ENCODE peak calls at places on chromosomes 5 and 9, in ten cellular contexts. C, U, J, V, K, N, Q, O, A and X are unnamed samples.

GRCh38 chr9:69554945-69555344 is 117.2 kb downstream of the APBA1 start:
- DNase-seq in C (no peak), U (no peak), J (no peak), V (no peak), K (peak), N (no peak), Q (peak), O (no peak), A (no peak), X (peak)

GRCh38 chr9:112711050-112711689 is 6.7 kb downstream of the INIP start:
- DNase-seq in C (no peak), U (no peak), J (no peak), V (no peak), K (peak), N (no peak), Q (no peak), O (no peak), A (no peak), X (no peak)

GRCh38 chr5:143106175-143106574 is 297.3 kb downstream of the NR3C1 start:
- DNase-seq in C (no peak), U (no peak), J (no peak), V (no peak), K (peak), N (no peak), Q (no peak), O (no peak), A (no peak), X (no peak)

GRCh38 chr9:126205260-126205659 is 121.4 kb upstream of the MVB12B start:
- DNase-seq in C (no peak), U (no peak), J (no peak), V (no peak), K (no peak), N (no peak), Q (no peak), O (no peak), A (no peak), X (no peak)

GRCh38 chr9:68739631-68740174 is 34.7 kb downstream of the PIP5K1B start:
- DNase-seq in C (no peak), U (no peak), J (no peak), V (no peak), K (peak), N (no peak), Q (no peak), O (no peak), A (peak), X (no peak)

GRCh38 chr9:36289836-36290435 is 31.7 kb upstream of the GNE start:
- DNase-seq in C (no peak), U (no peak), J (no peak), V (no peak), K (no peak), N (no peak), Q (no peak), O (no peak), A (no peak), X (no peak)

GRCh38 chr5:40041452-40041851 is 616.7 kb upstream of the DAB2 start:
- DNase-seq in C (no peak), U (no peak), J (no peak), V (no peak), K (no peak), N (no peak), Q (no peak), O (no peak), A (no peak), X (no peak)

GRCh38 chr9:130824616-130825015 is 10.4 kb upstream of the ABL1 start:
- DNase-seq in C (no peak), U (no peak), J (no peak), V (no peak), K (no peak), N (no peak), Q (no peak), O (no peak), A (no peak), X (no peak)

GRCh38 chr9:10434412-10434811 is 178.4 kb downstream of the PTPRD start:
- DNase-seq in C (no peak), U (no peak), J (no peak), V (no peak), K (no peak), N (no peak), Q (no peak), O (no peak), A (no peak), X (no peak)

GRCh38 chr9:123353041-123353440 is 3.0 kb upstream of the CRB2 start:
- DNase-seq in C (no peak), U (no peak), J (no peak), V (no peak), K (no peak), N (no peak), Q (no peak), O (no peak), A (no peak), X (no peak)

GRCh38 chr9:12930906-12931305 is 156.1 kb downstream of the LURAP1L start:
- DNase-seq in C (no peak), U (no peak), J (no peak), V (no peak), K (no peak), N (no peak), Q (no peak), O (no peak), A (no peak), X (no peak)

GRCh38 chr9:132049323-132049882 is 30.3 kb downstream of the MED27 start:
- DNase-seq in C (no peak), U (no peak), J (no peak), V (no peak), K (no peak), N (no peak), Q (no peak), O (no peak), A (no peak), X (no peak)

GRCh38 chr5:145687943-145688342 is 147.2 kb downstream of the PRELID2 start:
- DNase-seq in C (no peak), U (no peak), J (no peak), V (no peak), K (no peak), N (no peak), Q (no peak), O (no peak), A (no peak), X (no peak)

GRCh38 chr9:137168907-137169763 is 716 bp downstream of the LRRC26 start:
- DNase-seq in C (no peak), U (no peak), J (peak), V (no peak), K (peak), N (no peak), Q (no peak), O (peak), A (peak), X (no peak)

GRCh38 chr5:181069767-181070491 is 29.9 kb downstream of the BTNL9 start:
- DNase-seq in C (no peak), U (no peak), J (no peak), V (no peak), K (no peak), N (no peak), Q (no peak), O (no peak), A (no peak), X (no peak)

GRCh38 chr9:81431662-81432061 is 257.7 kb downstream of the TLE1 start:
- DNase-seq in C (no peak), U (no peak), J (no peak), V (no peak), K (no peak), N (no peak), Q (peak), O (no peak), A (no peak), X (no peak)

GRCh38 chr9:127847155-127847463 is 7.3 kb downstream of the ENG start:
- DNase-seq in C (no peak), U (no peak), J (no peak), V (no peak), K (no peak), N (no peak), Q (no peak), O (no peak), A (no peak), X (no peak)

GRCh38 chr9:117412841-117413240 is 2.0 kb downstream of the ASTN2 start:
- DNase-seq in C (no peak), U (no peak), J (peak), V (no peak), K (no peak), N (no peak), Q (no peak), O (no peak), A (no peak), X (no peak)

GRCh38 chr5:52875827-52876226 is 88.1 kb downstream of the ITGA1 start:
- DNase-seq in C (no peak), U (no peak), J (no peak), V (no peak), K (peak), N (no peak), Q (no peak), O (no peak), A (no peak), X (no peak)

GRCh38 chr9:34634551-34634945 is 3.0 kb downstream of the SIGMAR1 start:
- DNase-seq in C (no peak), U (no peak), J (no peak), V (no peak), K (no peak), N (no peak), Q (no peak), O (no peak), A (no peak), X (no peak)

GRCh38 chr9:33884856-33885701 is 68.1 kb downstream of the UBE2R2 start:
- DNase-seq in C (no peak), U (no peak), J (peak), V (no peak), K (peak), N (no peak), Q (no peak), O (no peak), A (no peak), X (peak)

GRCh38 chr9:133116346-133117231 is 4.5 kb downstream of the RALGDS start:
- DNase-seq in C (no peak), U (peak), J (no peak), V (no peak), K (no peak), N (no peak), Q (no peak), O (no peak), A (no peak), X (no peak)

GRCh38 chr5:149459891-149460290 is 80.8 kb upstream of the IL17B start:
- DNase-seq in C (no peak), U (no peak), J (no peak), V (no peak), K (no peak), N (no peak), Q (no peak), O (no peak), A (no peak), X (no peak)

GRCh38 chr5:62115009-62115408 is 191.0 kb upstream of the KIF2A start:
- DNase-seq in C (no peak), U (no peak), J (no peak), V (no peak), K (no peak), N (no peak), Q (no peak), O (no peak), A (no peak), X (no peak)

GRCh38 chr9:34746526-34746925 is 36.6 kb upstream of the CCL21 start:
- DNase-seq in C (no peak), U (no peak), J (no peak), V (no peak), K (peak), N (no peak), Q (no peak), O (no peak), A (no peak), X (no peak)

GRCh38 chr5:71778678-71779276 is 59.7 kb downstream of the CARTPT start:
- DNase-seq in C (no peak), U (no peak), J (peak), V (no peak), K (peak), N (no peak), Q (no peak), O (no peak), A (no peak), X (no peak)

GRCh38 chr5:1655496-1656270 is 131.9 kb upstream of the LPCAT1 start:
- DNase-seq in C (peak), U (no peak), J (no peak), V (no peak), K (no peak), N (no peak), Q (no peak), O (no peak), A (no peak), X (no peak)

GRCh38 chr5:37860206-37860605 is 20.4 kb upstream of the GDNF start:
- DNase-seq in C (no peak), U (no peak), J (no peak), V (no peak), K (no peak), N (no peak), Q (no peak), O (no peak), A (no peak), X (no peak)

GRCh38 chr9:135090547-135090946 is 3.1 kb downstream of the OLFM1 start:
- DNase-seq in C (no peak), U (no peak), J (no peak), V (no peak), K (peak), N (no peak), Q (no peak), O (no peak), A (no peak), X (no peak)

GRCh38 chr5:35294976-35295375 is 64.7 kb upstream of the PRLR start:
- DNase-seq in C (no peak), U (no peak), J (peak), V (no peak), K (peak), N (no peak), Q (no peak), O (no peak), A (no peak), X (no peak)

GRCh38 chr5:83509535-83509934 is 38.0 kb downstream of the VCAN start:
- DNase-seq in C (no peak), U (no peak), J (no peak), V (no peak), K (peak), N (no peak), Q (no peak), O (no peak), A (no peak), X (no peak)

GRCh38 chr9:110015759-110016158 is 192.2 kb downstream of the C9orf152 start:
- DNase-seq in C (peak), U (no peak), J (no peak), V (peak), K (peak), N (no peak), Q (no peak), O (no peak), A (no peak), X (no peak)

GRCh38 chr9:97628668-97629067 is 4.5 kb downstream of the TSTD2 start:
- DNase-seq in C (no peak), U (no peak), J (no peak), V (no peak), K (no peak), N (no peak), Q (no peak), O (no peak), A (no peak), X (no peak)

GRCh38 chr5:159836691-159837090 is 79.6 kb upstream of the ADRA1B start:
- DNase-seq in C (no peak), U (no peak), J (no peak), V (no peak), K (no peak), N (no peak), Q (no peak), O (no peak), A (no peak), X (no peak)

GRCh38 chr5:169027456-169028118 is 273.4 kb downstream of the SLIT3 start:
- DNase-seq in C (no peak), U (no peak), J (no peak), V (no peak), K (peak), N (no peak), Q (no peak), O (no peak), A (no peak), X (no peak)

GRCh38 chr9:1869843-1870242 is 145.3 kb upstream of the SMARCA2 start:
- DNase-seq in C (peak), U (no peak), J (peak), V (no peak), K (peak), N (no peak), Q (no peak), O (no peak), A (no peak), X (no peak)

GRCh38 chr9:69500925-69501324 is 171.2 kb downstream of the APBA1 start:
- DNase-seq in C (no peak), U (no peak), J (no peak), V (no peak), K (no peak), N (no peak), Q (no peak), O (no peak), A (no peak), X (no peak)

GRCh38 chr9:109460576-109460975 is 37.5 kb downstream of the PTPN3 start:
- DNase-seq in C (no peak), U (no peak), J (no peak), V (no peak), K (no peak), N (no peak), Q (no peak), O (no peak), A (no peak), X (no peak)